ENCODE peak calls at places on chromosomes 6 and 20, in eight cellular contexts. One of them, this sample, is unnamed.

GRCh38 chr6:14721103-14721758 is 524.6 kb upstream of the JARID2 start:
- DNase-seq in GM03348: no peak
- DNase-seq in central memory CD8-positive, alpha-beta T cell: no peak
- DNase-seq in effector memory CD4-positive, alpha-beta T cell: no peak
- DNase-seq in fibroblast of mammary gland: no peak
- DNase-seq in GM04503: no peak
- DNase-seq in left ventricle myocardium inferior: no peak
- DNase-seq in M059J: peak; percentile 37
- DNase-seq in this sample: no peak

GRCh38 chr6:52540286-52540902 is 36.5 kb downstream of the TRAM2 start:
- DNase-seq in GM03348: peak; percentile 47
- DNase-seq in central memory CD8-positive, alpha-beta T cell: no peak
- DNase-seq in effector memory CD4-positive, alpha-beta T cell: no peak
- DNase-seq in fibroblast of mammary gland: no peak
- DNase-seq in GM04503: no peak
- DNase-seq in left ventricle myocardium inferior: no peak
- DNase-seq in M059J: peak; percentile 90
- DNase-seq in this sample: no peak

GRCh38 chr6:39941138-39941537 is 6.9 kb upstream of the MOCS1 start:
- DNase-seq in GM03348: no peak
- DNase-seq in central memory CD8-positive, alpha-beta T cell: no peak
- DNase-seq in effector memory CD4-positive, alpha-beta T cell: no peak
- DNase-seq in fibroblast of mammary gland: no peak
- DNase-seq in GM04503: no peak
- DNase-seq in left ventricle myocardium inferior: no peak
- DNase-seq in M059J: no peak
- DNase-seq in this sample: no peak

GRCh38 chr6:14671261-14671681 is 553.7 kb downstream of the CD83 start:
- DNase-seq in GM03348: peak; percentile 37
- DNase-seq in central memory CD8-positive, alpha-beta T cell: no peak
- DNase-seq in effector memory CD4-positive, alpha-beta T cell: no peak
- DNase-seq in fibroblast of mammary gland: peak; percentile 93
- DNase-seq in GM04503: no peak
- DNase-seq in left ventricle myocardium inferior: peak; percentile 55
- DNase-seq in M059J: peak; percentile 93
- DNase-seq in this sample: no peak

GRCh38 chr6:108684809-108685329 is 124.2 kb downstream of the FOXO3 start:
- DNase-seq in GM03348: no peak
- DNase-seq in central memory CD8-positive, alpha-beta T cell: no peak
- DNase-seq in effector memory CD4-positive, alpha-beta T cell: no peak
- DNase-seq in fibroblast of mammary gland: peak; percentile 60
- DNase-seq in GM04503: no peak
- DNase-seq in left ventricle myocardium inferior: no peak
- DNase-seq in M059J: peak; percentile 99
- DNase-seq in this sample: no peak

GRCh38 chr20:41638459-41638858 is 20.3 kb upstream of the CHD6 start:
- DNase-seq in GM03348: no peak
- DNase-seq in central memory CD8-positive, alpha-beta T cell: no peak
- DNase-seq in effector memory CD4-positive, alpha-beta T cell: no peak
- DNase-seq in fibroblast of mammary gland: no peak
- DNase-seq in GM04503: no peak
- DNase-seq in left ventricle myocardium inferior: no peak
- DNase-seq in M059J: no peak
- DNase-seq in this sample: no peak

GRCh38 chr20:8116067-8116811 is 15.8 kb upstream of the PLCB1 start:
- DNase-seq in GM03348: peak; percentile 48
- DNase-seq in central memory CD8-positive, alpha-beta T cell: no peak
- DNase-seq in effector memory CD4-positive, alpha-beta T cell: no peak
- DNase-seq in fibroblast of mammary gland: peak; percentile 83
- DNase-seq in GM04503: no peak
- DNase-seq in left ventricle myocardium inferior: no peak
- DNase-seq in M059J: no peak
- DNase-seq in this sample: no peak

GRCh38 chr6:20661721-20662120 is 127.5 kb downstream of the CDKAL1 start:
- DNase-seq in GM03348: no peak
- DNase-seq in central memory CD8-positive, alpha-beta T cell: no peak
- DNase-seq in effector memory CD4-positive, alpha-beta T cell: no peak
- DNase-seq in fibroblast of mammary gland: peak; percentile 36
- DNase-seq in GM04503: no peak
- DNase-seq in left ventricle myocardium inferior: no peak
- DNase-seq in M059J: no peak
- DNase-seq in this sample: no peak

GRCh38 chr20:33459599-33459998 is 16.0 kb upstream of the SNTA1 start:
- DNase-seq in GM03348: no peak
- DNase-seq in central memory CD8-positive, alpha-beta T cell: no peak
- DNase-seq in effector memory CD4-positive, alpha-beta T cell: no peak
- DNase-seq in fibroblast of mammary gland: no peak
- DNase-seq in GM04503: no peak
- DNase-seq in left ventricle myocardium inferior: no peak
- DNase-seq in M059J: no peak
- DNase-seq in this sample: no peak

GRCh38 chr20:40749985-40750506 is 61.0 kb upstream of the MAFB start:
- DNase-seq in GM03348: no peak
- DNase-seq in central memory CD8-positive, alpha-beta T cell: no peak
- DNase-seq in effector memory CD4-positive, alpha-beta T cell: no peak
- DNase-seq in fibroblast of mammary gland: peak; percentile 74
- DNase-seq in GM04503: no peak
- DNase-seq in left ventricle myocardium inferior: no peak
- DNase-seq in M059J: peak; percentile 30
- DNase-seq in this sample: no peak

GRCh38 chr6:168129292-168130167 is 50.5 kb upstream of the FRMD1 start:
- DNase-seq in GM03348: no peak
- DNase-seq in central memory CD8-positive, alpha-beta T cell: peak; percentile 3
- DNase-seq in effector memory CD4-positive, alpha-beta T cell: no peak
- DNase-seq in fibroblast of mammary gland: no peak
- DNase-seq in GM04503: no peak
- DNase-seq in left ventricle myocardium inferior: no peak
- DNase-seq in M059J: no peak
- DNase-seq in this sample: no peak

GRCh38 chr20:4465855-4466545 is 255.7 kb upstream of the PRND start:
- DNase-seq in GM03348: no peak
- DNase-seq in central memory CD8-positive, alpha-beta T cell: no peak
- DNase-seq in effector memory CD4-positive, alpha-beta T cell: no peak
- DNase-seq in fibroblast of mammary gland: no peak
- DNase-seq in GM04503: no peak
- DNase-seq in left ventricle myocardium inferior: no peak
- DNase-seq in M059J: peak; percentile 77
- DNase-seq in this sample: no peak

GRCh38 chr20:53642196-53643030 is 48.8 kb upstream of the ZNF217 start:
- DNase-seq in GM03348: peak; percentile 49
- DNase-seq in central memory CD8-positive, alpha-beta T cell: no peak
- DNase-seq in effector memory CD4-positive, alpha-beta T cell: peak; percentile 16
- DNase-seq in fibroblast of mammary gland: peak; percentile 71
- DNase-seq in GM04503: no peak
- DNase-seq in left ventricle myocardium inferior: no peak
- DNase-seq in M059J: peak; percentile 94
- DNase-seq in this sample: peak; percentile 69

GRCh38 chr6:33995046-33995872 is 150.6 kb downstream of the GRM4 start:
- DNase-seq in GM03348: no peak
- DNase-seq in central memory CD8-positive, alpha-beta T cell: no peak
- DNase-seq in effector memory CD4-positive, alpha-beta T cell: no peak
- DNase-seq in fibroblast of mammary gland: no peak
- DNase-seq in GM04503: no peak
- DNase-seq in left ventricle myocardium inferior: no peak
- DNase-seq in M059J: no peak
- DNase-seq in this sample: peak; percentile 36

GRCh38 chr20:10059006-10059405 is 24.2 kb downstream of the ANKEF1 start:
- DNase-seq in GM03348: no peak
- DNase-seq in central memory CD8-positive, alpha-beta T cell: no peak
- DNase-seq in effector memory CD4-positive, alpha-beta T cell: no peak
- DNase-seq in fibroblast of mammary gland: no peak
- DNase-seq in GM04503: no peak
- DNase-seq in left ventricle myocardium inferior: no peak
- DNase-seq in M059J: no peak
- DNase-seq in this sample: no peak

GRCh38 chr6:51028271-51028670 is 209.6 kb downstream of the TFAP2B start:
- DNase-seq in GM03348: peak; percentile 35
- DNase-seq in central memory CD8-positive, alpha-beta T cell: no peak
- DNase-seq in effector memory CD4-positive, alpha-beta T cell: no peak
- DNase-seq in fibroblast of mammary gland: peak; percentile 8
- DNase-seq in GM04503: no peak
- DNase-seq in left ventricle myocardium inferior: no peak
- DNase-seq in M059J: peak; percentile 83
- DNase-seq in this sample: no peak

GRCh38 chr6:112680076-112680475 is 332.9 kb downstream of the RFPL4B start:
- DNase-seq in GM03348: peak; percentile 24
- DNase-seq in central memory CD8-positive, alpha-beta T cell: no peak
- DNase-seq in effector memory CD4-positive, alpha-beta T cell: no peak
- DNase-seq in fibroblast of mammary gland: no peak
- DNase-seq in GM04503: no peak
- DNase-seq in left ventricle myocardium inferior: no peak
- DNase-seq in M059J: no peak
- DNase-seq in this sample: no peak

GRCh38 chr6:21396313-21396712 is 197.2 kb upstream of the SOX4 start:
- DNase-seq in GM03348: peak; percentile 43
- DNase-seq in central memory CD8-positive, alpha-beta T cell: no peak
- DNase-seq in effector memory CD4-positive, alpha-beta T cell: no peak
- DNase-seq in fibroblast of mammary gland: peak; percentile 79
- DNase-seq in GM04503: no peak
- DNase-seq in left ventricle myocardium inferior: no peak
- DNase-seq in M059J: peak; percentile 90
- DNase-seq in this sample: no peak

GRCh38 chr6:160348209-160348551 is at the start of gene SLC22A3:
- DNase-seq in GM03348: no peak
- DNase-seq in central memory CD8-positive, alpha-beta T cell: no peak
- DNase-seq in effector memory CD4-positive, alpha-beta T cell: no peak
- DNase-seq in fibroblast of mammary gland: no peak
- DNase-seq in GM04503: no peak
- DNase-seq in left ventricle myocardium inferior: peak; percentile 48
- DNase-seq in M059J: no peak
- DNase-seq in this sample: peak; percentile 74

GRCh38 chr6:169454204-169454871 is 200.7 kb upstream of the THBS2 start:
- DNase-seq in GM03348: peak; percentile 87
- DNase-seq in central memory CD8-positive, alpha-beta T cell: no peak
- DNase-seq in effector memory CD4-positive, alpha-beta T cell: no peak
- DNase-seq in fibroblast of mammary gland: peak; percentile 92
- DNase-seq in GM04503: peak; percentile 75
- DNase-seq in left ventricle myocardium inferior: no peak
- DNase-seq in M059J: peak; percentile 4
- DNase-seq in this sample: no peak

GRCh38 chr6:152091201-152091600 is 283.7 kb downstream of the ESR1 start:
- DNase-seq in GM03348: no peak
- DNase-seq in central memory CD8-positive, alpha-beta T cell: no peak
- DNase-seq in effector memory CD4-positive, alpha-beta T cell: no peak
- DNase-seq in fibroblast of mammary gland: no peak
- DNase-seq in GM04503: no peak
- DNase-seq in left ventricle myocardium inferior: no peak
- DNase-seq in M059J: no peak
- DNase-seq in this sample: no peak

GRCh38 chr6:72784581-72784980 is 162.7 kb downstream of the KCNQ5 start:
- DNase-seq in GM03348: peak; percentile 64
- DNase-seq in central memory CD8-positive, alpha-beta T cell: no peak
- DNase-seq in effector memory CD4-positive, alpha-beta T cell: no peak
- DNase-seq in fibroblast of mammary gland: peak; percentile 61
- DNase-seq in GM04503: peak; percentile 50
- DNase-seq in left ventricle myocardium inferior: no peak
- DNase-seq in M059J: peak; percentile 88
- DNase-seq in this sample: no peak

GRCh38 chr6:4665489-4666417 is 110.5 kb upstream of the CDYL start:
- DNase-seq in GM03348: no peak
- DNase-seq in central memory CD8-positive, alpha-beta T cell: no peak
- DNase-seq in effector memory CD4-positive, alpha-beta T cell: no peak
- DNase-seq in fibroblast of mammary gland: peak; percentile 40
- DNase-seq in GM04503: no peak
- DNase-seq in left ventricle myocardium inferior: no peak
- DNase-seq in M059J: peak; percentile 62
- DNase-seq in this sample: no peak

GRCh38 chr6:16725145-16725864 is 36.0 kb downstream of the ATXN1 start:
- DNase-seq in GM03348: peak; percentile 66
- DNase-seq in central memory CD8-positive, alpha-beta T cell: no peak
- DNase-seq in effector memory CD4-positive, alpha-beta T cell: no peak
- DNase-seq in fibroblast of mammary gland: peak; percentile 82
- DNase-seq in GM04503: peak; percentile 92
- DNase-seq in left ventricle myocardium inferior: no peak
- DNase-seq in M059J: peak; percentile 82
- DNase-seq in this sample: no peak

GRCh38 chr6:108961985-108962384 is 113.8 kb downstream of the ARMC2 start:
- DNase-seq in GM03348: peak; percentile 74
- DNase-seq in central memory CD8-positive, alpha-beta T cell: no peak
- DNase-seq in effector memory CD4-positive, alpha-beta T cell: no peak
- DNase-seq in fibroblast of mammary gland: peak; percentile 82
- DNase-seq in GM04503: peak; percentile 60
- DNase-seq in left ventricle myocardium inferior: no peak
- DNase-seq in M059J: peak; percentile 39
- DNase-seq in this sample: no peak

GRCh38 chr20:49397525-49397924 is 84.9 kb downstream of the KCNB1 start:
- DNase-seq in GM03348: peak; percentile 68
- DNase-seq in central memory CD8-positive, alpha-beta T cell: no peak
- DNase-seq in effector memory CD4-positive, alpha-beta T cell: no peak
- DNase-seq in fibroblast of mammary gland: peak; percentile 82
- DNase-seq in GM04503: no peak
- DNase-seq in left ventricle myocardium inferior: no peak
- DNase-seq in M059J: peak; percentile 86
- DNase-seq in this sample: no peak

GRCh38 chr20:43948455-43948854 is 33.8 kb downstream of the TOX2 start:
- DNase-seq in GM03348: no peak
- DNase-seq in central memory CD8-positive, alpha-beta T cell: no peak
- DNase-seq in effector memory CD4-positive, alpha-beta T cell: no peak
- DNase-seq in fibroblast of mammary gland: no peak
- DNase-seq in GM04503: no peak
- DNase-seq in left ventricle myocardium inferior: no peak
- DNase-seq in M059J: no peak
- DNase-seq in this sample: no peak

GRCh38 chr6:11961923-11962322 is 50.2 kb upstream of the HIVEP1 start:
- DNase-seq in GM03348: no peak
- DNase-seq in central memory CD8-positive, alpha-beta T cell: no peak
- DNase-seq in effector memory CD4-positive, alpha-beta T cell: no peak
- DNase-seq in fibroblast of mammary gland: no peak
- DNase-seq in GM04503: no peak
- DNase-seq in left ventricle myocardium inferior: no peak
- DNase-seq in M059J: no peak
- DNase-seq in this sample: no peak

GRCh38 chr20:49386848-49387605 is 95.4 kb downstream of the KCNB1 start:
- DNase-seq in GM03348: no peak
- DNase-seq in central memory CD8-positive, alpha-beta T cell: no peak
- DNase-seq in effector memory CD4-positive, alpha-beta T cell: no peak
- DNase-seq in fibroblast of mammary gland: no peak
- DNase-seq in GM04503: no peak
- DNase-seq in left ventricle myocardium inferior: no peak
- DNase-seq in M059J: no peak
- DNase-seq in this sample: no peak

GRCh38 chr20:43914286-43914685 is 366 bp upstream of the TOX2 start:
- DNase-seq in GM03348: no peak
- DNase-seq in central memory CD8-positive, alpha-beta T cell: no peak
- DNase-seq in effector memory CD4-positive, alpha-beta T cell: no peak
- DNase-seq in fibroblast of mammary gland: no peak
- DNase-seq in GM04503: no peak
- DNase-seq in left ventricle myocardium inferior: no peak
- DNase-seq in M059J: no peak
- DNase-seq in this sample: no peak

GRCh38 chr20:63074182-63074581 is 67.4 kb upstream of the BHLHE23 start:
- DNase-seq in GM03348: no peak
- DNase-seq in central memory CD8-positive, alpha-beta T cell: no peak
- DNase-seq in effector memory CD4-positive, alpha-beta T cell: no peak
- DNase-seq in fibroblast of mammary gland: no peak
- DNase-seq in GM04503: no peak
- DNase-seq in left ventricle myocardium inferior: no peak
- DNase-seq in M059J: no peak
- DNase-seq in this sample: peak; percentile 2

GRCh38 chr6:41262401-41262800 is 24.1 kb downstream of the TREM1 start:
- DNase-seq in GM03348: no peak
- DNase-seq in central memory CD8-positive, alpha-beta T cell: no peak
- DNase-seq in effector memory CD4-positive, alpha-beta T cell: no peak
- DNase-seq in fibroblast of mammary gland: no peak
- DNase-seq in GM04503: no peak
- DNase-seq in left ventricle myocardium inferior: no peak
- DNase-seq in M059J: no peak
- DNase-seq in this sample: no peak

GRCh38 chr20:57003012-57003411 is 263.4 kb downstream of the BMP7 start:
- DNase-seq in GM03348: no peak
- DNase-seq in central memory CD8-positive, alpha-beta T cell: no peak
- DNase-seq in effector memory CD4-positive, alpha-beta T cell: no peak
- DNase-seq in fibroblast of mammary gland: no peak
- DNase-seq in GM04503: no peak
- DNase-seq in left ventricle myocardium inferior: no peak
- DNase-seq in M059J: peak; percentile 24
- DNase-seq in this sample: no peak

GRCh38 chr6:75755704-75756103 is 6.7 kb downstream of the MYO6 start:
- DNase-seq in GM03348: no peak
- DNase-seq in central memory CD8-positive, alpha-beta T cell: no peak
- DNase-seq in effector memory CD4-positive, alpha-beta T cell: no peak
- DNase-seq in fibroblast of mammary gland: peak; percentile 34
- DNase-seq in GM04503: no peak
- DNase-seq in left ventricle myocardium inferior: no peak
- DNase-seq in M059J: no peak
- DNase-seq in this sample: no peak